ENCODE peak calls at places on chromosomes 6 and 20, in five cellular contexts. G is mucosa of gallbladder, B is NCI-H510A treated with DMSO at 0.1 percent for 48 hours, P is lung microvascular endothelial cell, O is GM23338. I is an unnamed sample.
A peak's percentile ranks its signal among the peaks of the same experiment; 100 is the strongest.

GRCh38 chr20:8385247-8385646 is 253.2 kb downstream of the PLCB1 start:
- DNase-seq in G (no peak), B (no peak), P (peak; percentile 5), O (peak; percentile 30), I (no peak)

GRCh38 chr6:117463762-117464665 is 18.5 kb upstream of the DCBLD1 start:
- DNase-seq in G (no peak), B (no peak), P (peak; percentile 71), O (no peak), I (no peak)

GRCh38 chr20:13297105-13297899 is 76.2 kb downstream of the ISM1 start:
- DNase-seq in G (no peak), B (no peak), P (no peak), O (no peak), I (no peak)

GRCh38 chr6:151147118-151147832 is 92.5 kb upstream of the AKAP12 start:
- DNase-seq in G (no peak), B (no peak), P (no peak), O (no peak), I (no peak)

GRCh38 chr6:118812972-118813371 is 81.0 kb upstream of the ASF1A start:
- DNase-seq in G (no peak), B (no peak), P (peak; percentile 5), O (no peak), I (no peak)

GRCh38 chr20:41094656-41095055 is 42.7 kb upstream of the PLCG1 start:
- DNase-seq in G (no peak), B (no peak), P (peak; percentile 43), O (no peak), I (no peak)

GRCh38 chr20:31823360-31824124 is 4.4 kb downstream of the MYLK2 start:
- DNase-seq in G (no peak), B (no peak), P (peak; percentile 76), O (no peak), I (no peak)

GRCh38 chr20:44398303-44398702 is 42.8 kb downstream of the HNF4A start:
- DNase-seq in G (no peak), B (no peak), P (no peak), O (no peak), I (no peak)

GRCh38 chr6:108874470-108875160 is 26.4 kb downstream of the ARMC2 start:
- DNase-seq in G (no peak), B (no peak), P (peak; percentile 5), O (no peak), I (no peak)

GRCh38 chr20:49230575-49231211 is 11.5 kb downstream of the DDX27 start:
- DNase-seq in G (no peak), B (no peak), P (no peak), O (no peak), I (no peak)

GRCh38 chr6:112626468-112627082 is 279.4 kb downstream of the RFPL4B start:
- DNase-seq in G (no peak), B (no peak), P (peak; percentile 25), O (no peak), I (no peak)

GRCh38 chr20:37375227-37375626 is 29.3 kb downstream of the SRC start:
- DNase-seq in G (no peak), B (no peak), P (no peak), O (no peak), I (no peak)

GRCh38 chr6:45538636-45539035 is 160.9 kb upstream of the SUPT3H start:
- DNase-seq in G (no peak), B (no peak), P (no peak), O (no peak), I (no peak)

GRCh38 chr6:114153448-114153847 is 182.5 kb upstream of the HDAC2 start:
- DNase-seq in G (no peak), B (no peak), P (no peak), O (no peak), I (no peak)

GRCh38 chr6:4336778-4337442 is 201.5 kb upstream of the ECI2 start:
- DNase-seq in G (no peak), B (no peak), P (no peak), O (no peak), I (no peak)

GRCh38 chr20:32477594-32478512 is 107.3 kb downstream of the NOL4L start:
- DNase-seq in G (no peak), B (no peak), P (no peak), O (no peak), I (no peak)

GRCh38 chr20:19644085-19644484 is 114.0 kb upstream of the RIN2 start:
- DNase-seq in G (no peak), B (no peak), P (no peak), O (no peak), I (no peak)

GRCh38 chr6:136846046-136846445 is 23.7 kb downstream of the PEX7 start:
- DNase-seq in G (peak; percentile 63), B (no peak), P (peak; percentile 73), O (peak; percentile 79), I (peak; percentile 15)

GRCh38 chr6:72969666-72970065 is 255.6 kb downstream of the KHDC1L start:
- DNase-seq in G (no peak), B (no peak), P (no peak), O (no peak), I (no peak)

GRCh38 chr6:150720774-150721233 is 121.1 kb downstream of the PLEKHG1 start:
- DNase-seq in G (no peak), B (peak; percentile 75), P (peak; percentile 35), O (peak; percentile 43), I (peak; percentile 79)

GRCh38 chr20:25058051-25058796 is at the start of gene ACSS1:
- DNase-seq in G (peak; percentile 54), B (peak; percentile 63), P (peak; percentile 52), O (peak; percentile 74), I (peak; percentile 5)

GRCh38 chr6:4435981-4436445 is 300.6 kb upstream of the ECI2 start:
- DNase-seq in G (no peak), B (no peak), P (no peak), O (no peak), I (no peak)

GRCh38 chr6:156687875-156688549 is 89.2 kb upstream of the ARID1B start:
- DNase-seq in G (peak; percentile 12), B (no peak), P (peak; percentile 24), O (peak; percentile 72), I (no peak)

GRCh38 chr20:53958240-53958639 is 112.2 kb downstream of the BCAS1 start:
- DNase-seq in G (no peak), B (no peak), P (no peak), O (no peak), I (no peak)

GRCh38 chr6:15129872-15130271 is 116.0 kb upstream of the JARID2 start:
- DNase-seq in G (no peak), B (no peak), P (no peak), O (peak; percentile 11), I (no peak)

GRCh38 chr20:57657537-57658446 is 37.6 kb upstream of the ZBP1 start:
- DNase-seq in G (peak; percentile 76), B (no peak), P (no peak), O (no peak), I (peak; percentile 75)

GRCh38 chr6:42756713-42757112 is 10.8 kb upstream of the TBCC start:
- DNase-seq in G (no peak), B (no peak), P (no peak), O (peak; percentile 69), I (no peak)

GRCh38 chr6:136792066-136792944 is at the start of gene MAP3K5:
- DNase-seq in G (peak; percentile 87), B (peak; percentile 68), P (peak; percentile 85), O (peak; percentile 72), I (peak; percentile 81)

GRCh38 chr6:35280903-35281302 is 16.7 kb upstream of the DEF6 start:
- DNase-seq in G (no peak), B (no peak), P (peak; percentile 55), O (no peak), I (no peak)

GRCh38 chr6:125598422-125598821 is 151.0 kb upstream of the HEY2 start:
- DNase-seq in G (no peak), B (peak; percentile 84), P (peak; percentile 26), O (no peak), I (peak; percentile 97)

GRCh38 chr6:16819752-16820151 is 58.5 kb upstream of the ATXN1 start:
- DNase-seq in G (no peak), B (no peak), P (peak; percentile 8), O (peak; percentile 37), I (no peak)

GRCh38 chr6:36244641-36245280 is 25.1 kb upstream of the PNPLA1 start:
- DNase-seq in G (no peak), B (no peak), P (peak; percentile 28), O (peak; percentile 83), I (no peak)

GRCh38 chr6:25278557-25278913 is 639 bp upstream of the CARMIL1 start:
- DNase-seq in G (no peak), B (no peak), P (no peak), O (peak; percentile 60), I (peak; percentile 72)

GRCh38 chr6:118283759-118284158 is 264.3 kb upstream of the PLN start:
- DNase-seq in G (peak; percentile 46), B (peak; percentile 62), P (peak; percentile 71), O (peak; percentile 78), I (peak; percentile 19)

GRCh38 chr6:139925894-139926641 is 551.6 kb upstream of the CITED2 start:
- DNase-seq in G (peak; percentile 16), B (no peak), P (no peak), O (no peak), I (peak; percentile 58)

GRCh38 chr6:73710470-73710869 is 14.5 kb downstream of the CD109 start:
- DNase-seq in G (no peak), B (no peak), P (peak; percentile 84), O (no peak), I (no peak)

GRCh38 chr6:170227521-170227983 is 63.3 kb downstream of the DLL1 start:
- DNase-seq in G (no peak), B (no peak), P (no peak), O (no peak), I (no peak)

GRCh38 chr6:12113190-12113578 is 101.1 kb downstream of the HIVEP1 start:
- DNase-seq in G (no peak), B (no peak), P (peak; percentile 91), O (no peak), I (no peak)

I was measured in DMS153.